ENCODE peak calls at places on chromosome 3, in four cellular contexts. H is mesendoderm, X is IMR-90, W is H9. T is an unnamed sample.

GRCh38 chr3:126459763-126460127 is 15.9 kb downstream of the ZXDC start:
- DNase-seq in X (no peak), W (no peak), H (no peak), T (no peak)

GRCh38 chr3:39154323-39155021 is 1.1 kb upstream of the CSRNP1 start:
- DNase-seq in H (peak), W (peak), X (no peak), T (peak)

GRCh38 chr3:73546961-73547360 is 77.8 kb downstream of the PDZRN3 start:
- DNase-seq in W (no peak), H (no peak), X (peak), T (no peak)

GRCh38 chr3:123522666-123523412 is 62.0 kb downstream of the HACD2 start:
- DNase-seq in X (no peak), H (no peak), W (no peak), T (no peak)

GRCh38 chr3:127654374-127654773 is 18.4 kb upstream of the ABTB1 start:
- DNase-seq in H (no peak), W (no peak), X (no peak), T (no peak)

GRCh38 chr3:172372895-172373294 is 75.4 kb downstream of the GHSR start:
- DNase-seq in X (no peak), W (no peak), H (no peak), T (no peak)

GRCh38 chr3:120425877-120426276 is 24.9 kb downstream of the FSTL1 start:
- DNase-seq in H (no peak), X (peak), W (no peak), T (no peak)

GRCh38 chr3:27078246-27078913 is 290.8 kb downstream of the NEK10 start:
- DNase-seq in X (no peak), H (no peak), W (no peak), T (no peak)

GRCh38 chr3:33277193-33277882 is at the start of gene FBXL2:
- DNase-seq in H (peak), W (peak), X (peak), T (peak)

GRCh38 chr3:124951511-124952390 is 17.2 kb upstream of the MUC13 start:
- DNase-seq in H (no peak), X (peak), W (no peak), T (no peak)

GRCh38 chr3:32455609-32456428 is 46.8 kb downstream of the CMTM6 start:
- DNase-seq in H (peak), X (no peak), W (no peak), T (no peak)

GRCh38 chr3:175399156-175399840 is 540.2 kb downstream of the NAALADL2 start:
- DNase-seq in H (peak), W (no peak), X (peak), T (no peak)

GRCh38 chr3:45975696-45976095 is 19.9 kb downstream of the FYCO1 start:
- DNase-seq in H (no peak), W (no peak), X (no peak), T (no peak)

GRCh38 chr3:188468196-188468595 is 314.2 kb downstream of the LPP start:
- DNase-seq in X (no peak), W (no peak), H (no peak), T (no peak)

GRCh38 chr3:126019683-126020082 is 50.7 kb downstream of the ROPN1B start:
- DNase-seq in W (peak), X (no peak), H (no peak), T (no peak)

GRCh38 chr3:13854492-13854891 is 25.4 kb downstream of the WNT7A start:
- DNase-seq in W (no peak), H (no peak), X (no peak), T (no peak)

GRCh38 chr3:4693620-4694019 is 200.5 kb downstream of the ITPR1 start:
- DNase-seq in X (no peak), H (peak), W (no peak), T (no peak)

GRCh38 chr3:169501080-169501479 is 162.4 kb downstream of the MECOM start:
- DNase-seq in H (no peak), W (no peak), X (no peak), T (no peak)

GRCh38 chr3:47781326-47781684 is 388 bp downstream of the SMARCC1 start:
- DNase-seq in X (no peak), W (peak), H (peak), T (peak)

GRCh38 chr3:158763421-158763820 is 31.2 kb upstream of the RARRES1 start:
- DNase-seq in H (no peak), X (no peak), W (no peak), T (no peak)

GRCh38 chr3:100076544-100077529 is 37.5 kb downstream of the FILIP1L start:
- DNase-seq in X (no peak), W (no peak), H (peak), T (no peak)

GRCh38 chr3:136105044-136105443 is 91.1 kb downstream of the MSL2 start:
- DNase-seq in H (peak), X (no peak), W (no peak), T (no peak)

GRCh38 chr3:78963771-78964170 is 804.0 kb downstream of the ROBO1 start:
- DNase-seq in X (no peak), W (no peak), H (peak), T (no peak)

GRCh38 chr3:25486932-25487331 is 58.9 kb downstream of the RARB start:
- DNase-seq in H (no peak), W (no peak), X (no peak), T (no peak)

GRCh38 chr3:25485673-25486072 is 57.6 kb downstream of the RARB start:
- DNase-seq in W (no peak), X (no peak), H (no peak), T (no peak)

GRCh38 chr3:25481402-25481801 is 53.3 kb downstream of the RARB start:
- DNase-seq in H (no peak), W (no peak), X (no peak), T (no peak)

GRCh38 chr3:25480811-25481210 is 52.7 kb downstream of the RARB start:
- DNase-seq in W (no peak), H (no peak), X (no peak), T (no peak)

DNA sequence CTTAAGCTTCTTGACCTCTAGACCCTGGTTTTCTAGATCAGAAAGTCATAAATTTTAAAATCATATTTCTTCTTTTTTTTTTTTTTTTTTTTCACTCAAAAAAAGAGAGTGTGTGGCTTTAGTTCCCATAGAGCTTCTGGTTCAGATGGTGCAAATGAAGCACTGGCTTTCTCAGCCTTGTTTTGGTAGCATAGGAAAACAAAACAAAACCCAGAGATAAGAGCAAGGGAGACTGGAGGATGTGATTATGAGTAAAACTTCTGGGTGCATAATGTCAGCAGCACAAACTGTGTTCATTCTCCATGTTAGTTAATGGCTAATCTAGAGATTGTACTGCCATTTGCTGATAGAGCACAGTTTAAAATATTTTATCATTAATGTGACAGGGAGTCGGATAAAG is 55.4 kb downstream of the RARB start:
- DNase-seq in W (no peak), X (no peak), H (no peak), T (no peak)
- H3K4me2 ChIP-seq in W (no peak), X (no peak), H (no peak), T (no peak)

DNA sequence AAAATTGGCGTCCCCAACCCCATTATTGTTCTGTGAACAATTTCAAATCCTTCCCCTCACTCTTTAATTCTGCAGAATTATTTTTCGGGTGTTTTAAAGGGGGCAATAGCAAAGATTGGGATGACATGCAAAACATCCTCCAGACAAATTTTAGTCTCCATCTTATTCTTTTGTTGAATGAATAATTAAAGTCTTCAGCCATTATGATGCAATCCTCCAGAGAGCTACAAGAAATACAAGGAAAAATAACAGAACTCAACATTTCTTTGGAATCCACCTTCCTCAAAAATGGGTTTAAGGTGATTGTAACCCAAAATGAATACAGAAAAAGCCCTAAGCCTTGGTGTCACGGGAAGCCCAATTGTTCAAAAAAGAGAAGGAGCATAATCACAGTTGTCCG is 49.9 kb downstream of the FOXP1 start:
- DNase-seq in W (no peak), X (no peak), H (no peak), T (no peak)
- H2AK5ac ChIP-seq in W (no peak), X (no peak), H (no peak), T (no peak)

GRCh38 chr3:52046914-52047239 is 9.5 kb downstream of the DUSP7 start:
- DNase-seq in H (no peak), X (no peak), W (no peak), T (no peak)
- H3K4me2 ChIP-seq in H (no peak), X (peak), W (no peak), T (no peak)

GRCh38 chr3:101123084-101123483 is 129.9 kb upstream of the ABI3BP start:
- DNase-seq in W (no peak), X (no peak), H (no peak), T (no peak)
- H2AK5ac ChIP-seq in W (no peak), X (no peak), H (no peak), T (no peak)

DNA sequence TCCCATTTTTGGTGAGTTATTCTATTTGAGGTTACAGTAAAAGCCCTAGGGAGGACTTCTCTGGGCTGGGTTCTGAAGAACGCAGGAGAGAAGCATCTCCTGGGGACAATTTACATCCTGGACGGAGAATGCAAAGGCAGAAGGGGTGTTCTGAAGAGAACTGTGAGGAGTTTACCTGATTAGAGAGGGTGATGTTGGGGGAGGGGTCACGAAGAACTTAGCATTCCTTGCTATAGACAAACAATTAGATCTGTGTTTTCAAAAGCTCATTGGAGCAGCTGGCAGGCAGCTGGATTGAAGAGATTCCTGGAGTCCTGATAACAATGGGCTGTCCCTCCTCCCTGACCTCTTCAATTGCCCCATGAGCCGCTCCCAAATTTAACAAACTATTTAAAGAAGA is 55.2 kb downstream of the ARHGAP31 start:
- DNase-seq in W (peak), X (no peak), H (peak), T (peak)
- H3K4me2 ChIP-seq in W (peak), X (no peak), H (peak), T (peak)

DNA sequence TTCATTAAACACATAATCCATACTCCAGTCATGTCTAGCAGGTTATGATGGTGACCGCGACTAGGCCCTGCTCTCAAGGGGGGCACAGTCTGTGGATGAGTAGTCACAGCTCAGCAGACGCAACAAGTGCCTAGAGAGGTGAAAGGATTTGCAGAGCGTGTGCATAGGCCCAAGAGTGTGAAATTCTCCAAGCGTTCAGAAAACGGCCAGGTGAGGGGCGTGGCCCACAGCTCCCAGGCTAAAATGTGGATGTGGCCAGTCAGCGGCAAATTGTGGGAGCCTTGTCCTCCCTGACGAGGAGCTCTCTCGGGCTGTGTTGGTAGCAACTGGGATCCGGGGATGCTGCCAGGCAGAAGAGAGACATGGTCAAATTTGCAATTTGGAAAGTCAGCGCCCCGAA is 46.4 kb upstream of the TSEN2 start:
- DNase-seq in W (no peak), H (no peak), X (no peak), T (no peak)
- H2AK5ac ChIP-seq in W (no peak), H (no peak), X (no peak), T (peak)

DNA sequence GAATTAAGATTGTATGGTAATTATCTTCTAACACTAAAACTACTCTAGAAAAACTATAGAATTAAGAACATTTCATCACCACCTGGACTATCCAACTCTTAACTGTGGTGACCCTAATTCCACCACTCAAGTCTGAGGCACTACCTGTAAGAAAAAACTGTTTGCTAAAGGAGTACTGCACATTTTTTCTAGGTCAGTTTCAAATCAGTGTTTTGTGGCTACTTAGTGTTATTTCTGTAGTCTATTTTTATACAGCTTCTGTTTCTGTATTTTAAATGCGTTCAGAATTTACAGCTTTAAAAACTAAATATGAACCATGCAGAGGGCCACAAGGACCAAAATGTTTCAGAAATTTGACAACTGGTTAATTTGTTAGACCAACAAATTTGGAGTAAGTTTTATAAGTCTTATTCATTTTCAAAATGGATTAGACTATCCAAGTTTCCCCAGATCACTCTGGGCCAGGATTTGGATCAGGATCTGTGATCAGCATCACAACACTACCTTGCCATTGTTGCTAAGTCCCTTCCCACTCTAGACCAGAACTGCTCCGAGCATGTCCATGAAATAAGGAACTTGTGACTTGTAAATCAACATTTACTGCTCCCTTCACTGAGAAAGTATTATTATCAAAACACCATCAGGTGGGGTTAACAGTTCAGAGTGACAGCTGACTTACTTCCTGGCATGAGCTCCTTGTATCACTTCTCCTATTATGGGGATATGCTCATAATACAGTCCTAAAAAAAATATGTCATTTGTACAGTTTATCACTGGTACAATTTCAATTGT is 8.6 kb downstream of the GLT8D1 start:
- DNase-seq in X (no peak), W (no peak), H (no peak), T (no peak)
- H3K4me2 ChIP-seq in X (no peak), W (no peak), H (no peak), T (no peak)

GRCh38 chr3:66441124-66441523 is 59.7 kb downstream of the LRIG1 start:
- DNase-seq in H (peak), X (peak), W (no peak), T (no peak)
- H2AK5ac ChIP-seq in H (peak), X (peak), W (no peak), T (no peak)

DNA sequence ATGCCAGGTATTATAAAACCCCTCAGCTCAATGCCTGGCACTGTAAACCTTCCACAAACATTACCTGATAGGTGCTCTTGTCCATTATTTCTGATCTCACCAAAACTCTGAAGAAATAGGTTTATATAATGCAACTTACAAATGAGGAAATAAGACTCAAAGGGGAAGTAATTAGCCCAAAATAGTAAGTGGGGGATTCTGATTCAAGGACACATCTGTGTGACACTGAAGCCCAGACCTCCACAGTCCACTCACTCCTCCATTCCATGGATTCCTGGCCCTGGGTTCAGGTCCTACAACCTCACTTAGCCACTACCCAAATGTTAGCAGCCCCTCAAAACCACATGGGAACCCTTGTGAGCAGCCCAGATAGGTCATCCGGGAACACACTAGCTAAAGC is 49.9 kb downstream of the TRANK1 start:
- DNase-seq in W (no peak), X (no peak), H (no peak), T (no peak)
- H3K4me2 ChIP-seq in W (no peak), X (no peak), H (no peak), T (no peak)

GRCh38 chr3:186930143-186930638 is at the start of gene ST6GAL1:
- DNase-seq in H (peak), X (peak), W (peak), T (peak)
- H2AK5ac ChIP-seq in H (no peak), X (no peak), W (no peak), T (peak)

T was measured in neuronal stem cell.